ENCODE peak calls at places on chromosome 2, in four cellular contexts. K is esophagus squamous epithelium, E is IMR-90, Y is H9. F is an unnamed sample.

GRCh38 chr2:191218292-191218898 is 26.8 kb upstream of the MYO1B start:
- DNase-seq in K (no peak), E (peak; percentile 92), Y (peak; percentile 73), F (peak; percentile 68)

GRCh38 chr2:27916293-27917015 is 25.9 kb downstream of the BABAM2 start:
- DNase-seq in K (no peak), E (no peak), Y (no peak), F (no peak)

GRCh38 chr2:47309952-47310800 is 92.8 kb upstream of the MSH2 start:
- DNase-seq in K (peak; percentile 26), E (peak; percentile 51), Y (no peak), F (no peak)

GRCh38 chr2:10774394-10774793 is 38.2 kb downstream of the PDIA6 start:
- DNase-seq in K (no peak), E (no peak), Y (no peak), F (no peak)

GRCh38 chr2:177315303-177315887 is 50.9 kb upstream of the NFE2L2 start:
- DNase-seq in K (no peak), E (no peak), Y (peak; percentile 35), F (no peak)

GRCh38 chr2:181005326-181005655 is 24.9 kb downstream of the UBE2E3 start:
- DNase-seq in K (no peak), E (no peak), Y (no peak), F (no peak)

GRCh38 chr2:152372438-152372984 is 37.5 kb downstream of the FMNL2 start:
- DNase-seq in K (no peak), E (no peak), Y (no peak), F (no peak)

GRCh38 chr2:148577845-148578492 is 66.6 kb upstream of the EPC2 start:
- DNase-seq in K (no peak), E (no peak), Y (peak; percentile 64), F (no peak)

GRCh38 chr2:207330912-207331311 is 165.2 kb upstream of the KLF7 start:
- DNase-seq in K (no peak), E (peak; percentile 97), Y (no peak), F (no peak)

GRCh38 chr2:9001229-9001628 is 2.3 kb downstream of the MBOAT2 start:
- DNase-seq in K (no peak), E (peak; percentile 55), Y (no peak), F (no peak)

GRCh38 chr2:10331702-10332401 is 29.1 kb downstream of the HPCAL1 start:
- DNase-seq in K (no peak), E (no peak), Y (no peak), F (no peak)

GRCh38 chr2:233418761-233419625 is 64.7 kb downstream of the DGKD start:
- DNase-seq in K (no peak), E (peak; percentile 57), Y (no peak), F (no peak)

GRCh38 chr2:230777681-230778080 is 65.0 kb downstream of the CAB39 start:
- DNase-seq in K (no peak), E (peak; percentile 44), Y (no peak), F (no peak)

GRCh38 chr2:41042343-41042742 is 590.5 kb upstream of the SLC8A1 start:
- DNase-seq in K (no peak), E (no peak), Y (no peak), F (no peak)

GRCh38 chr2:144159264-144159663 is 360.7 kb downstream of the ZEB2 start:
- DNase-seq in K (no peak), E (no peak), Y (no peak), F (no peak)

GRCh38 chr2:197312186-197312585 is 1.6 kb upstream of the ANKRD44 start:
- DNase-seq in K (no peak), E (no peak), Y (no peak), F (no peak)

GRCh38 chr2:141323571-141323970 is 807.2 kb downstream of the LRP1B start:
- DNase-seq in K (no peak), E (no peak), Y (no peak), F (no peak)

GRCh38 chr2:53740170-53740569 is 27.4 kb upstream of the CHAC2 start:
- DNase-seq in K (no peak), E (peak; percentile 64), Y (no peak), F (no peak)

GRCh38 chr2:197500503-197501179 is 462 bp downstream of the HSPE1 start:
- DNase-seq in K (no peak), E (peak; percentile 5), Y (no peak), F (no peak)

GRCh38 chr2:218465987-218466633 is 47.2 kb downstream of the VIL1 start:
- DNase-seq in K (no peak), E (peak; percentile 36), Y (no peak), F (no peak)

GRCh38 chr2:181223239-181223638 is 233.9 kb upstream of the ITGA4 start:
- DNase-seq in K (no peak), E (no peak), Y (no peak), F (no peak)

GRCh38 chr2:197358927-197359326 is 48.3 kb upstream of the ANKRD44 start:
- DNase-seq in K (no peak), E (peak; percentile 33), Y (no peak), F (no peak)

GRCh38 chr2:62705859-62706720 is 577 bp downstream of the EHBP1 start:
- DNase-seq in K (no peak), E (peak; percentile 34), Y (peak; percentile 74), F (peak; percentile 10)

GRCh38 chr2:66888791-66889631 is 454.1 kb downstream of the MEIS1 start:
- DNase-seq in K (no peak), E (peak; percentile 100), Y (no peak), F (no peak)

DNA sequence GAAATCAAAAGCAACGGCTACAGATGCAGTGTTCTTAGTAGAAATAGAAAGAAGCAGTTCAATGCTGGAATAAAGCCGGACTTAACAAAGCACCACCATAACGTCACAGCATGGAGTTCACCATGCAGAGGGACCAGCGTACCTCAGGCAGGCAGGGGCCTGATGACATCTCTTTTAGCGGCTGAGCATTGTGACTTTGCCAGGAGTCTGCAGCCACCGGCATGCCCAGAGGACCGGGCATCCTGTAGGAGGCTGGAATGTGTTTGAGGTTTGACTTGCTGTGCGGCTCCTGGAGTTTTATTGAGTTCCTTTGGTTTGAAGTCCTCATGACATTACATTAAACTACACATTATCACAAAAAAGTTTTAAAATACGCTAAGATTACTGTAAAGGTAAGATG is 139.8 kb downstream of the UXS1 start:
- DNase-seq in K (no peak), E (no peak), Y (no peak), F (no peak)
- TF ChIP-seq CTCF in K (no peak), E (no peak), Y (no peak), F (no peak)

DNA sequence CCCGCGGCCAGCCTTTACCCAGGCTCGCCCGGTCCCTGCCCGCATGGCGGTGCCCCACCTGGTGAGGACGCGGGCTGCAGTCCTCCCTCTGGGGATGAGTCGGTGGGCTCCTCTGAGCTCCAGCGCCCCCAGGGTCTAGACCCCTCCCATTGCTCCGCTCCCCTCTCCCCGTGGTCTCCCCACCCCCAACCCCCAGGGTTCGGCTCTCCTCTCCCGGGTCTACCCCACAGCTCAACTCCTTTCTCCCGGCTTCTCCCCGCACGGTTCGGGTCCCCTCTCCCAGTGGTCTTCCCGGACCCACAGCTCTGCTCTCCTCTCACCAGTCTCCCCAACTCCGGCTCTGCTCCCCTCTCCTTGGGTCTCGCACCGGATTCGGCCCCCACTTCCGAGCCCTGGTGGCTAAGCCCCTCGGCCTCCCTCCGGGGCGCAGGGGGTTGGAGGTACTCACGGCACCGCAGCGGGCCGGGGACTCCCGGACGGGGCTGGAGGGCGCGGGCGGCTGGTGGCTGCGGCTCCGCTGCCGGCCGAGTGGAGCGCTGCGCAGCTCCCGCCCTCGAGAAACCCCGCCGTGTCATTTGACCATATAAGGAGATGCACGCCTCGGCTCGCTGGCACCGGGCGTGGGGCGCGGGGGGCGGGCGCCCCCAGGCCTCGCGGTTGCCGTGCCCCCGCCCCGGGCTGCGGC is at the start of gene FHL2:
- DNase-seq in K (no peak), E (peak; percentile 80), Y (peak; percentile 84), F (peak; percentile 82)
- TF ChIP-seq CTCF in K (peak; percentile 68), E (peak; percentile 60), Y (peak; percentile 56), F (peak; percentile 23)

GRCh38 chr2:38377501-38378258 is 607 bp upstream of the ATL2 start:
- DNase-seq in K (no peak), E (peak; percentile 75), Y (no peak), F (no peak)

GRCh38 chr2:38375711-38376345 is 1.2 kb downstream of the ATL2 start:
- DNase-seq in K (no peak), E (peak; percentile 45), Y (no peak), F (peak; percentile 40)

GRCh38 chr2:38376683-38377500 is at the start of gene ATL2:
- DNase-seq in K (peak; percentile 88), E (peak; percentile 93), Y (peak; percentile 98), F (peak; percentile 91)

GRCh38 chr2:38376346-38376682 is 759 bp downstream of the ATL2 start:
- DNase-seq in K (no peak), E (peak; percentile 70), Y (peak; percentile 45), F (no peak)

GRCh38 chr2:38374978-38375377 is 2.1 kb downstream of the ATL2 start:
- DNase-seq in K (no peak), E (no peak), Y (no peak), F (no peak)
- TF ChIP-seq CTCF in K (no peak), E (no peak), Y (no peak), F (no peak)

GRCh38 chr2:75186829-75187228 is 12.5 kb downstream of the TACR1 start:
- DNase-seq in K (no peak), E (no peak), Y (no peak), F (no peak)
- TF ChIP-seq CTCF in K (no peak), E (no peak), Y (no peak), F (no peak)

GRCh38 chr2:71070294-71071025 is 2.0 kb downstream of the NAGK start:
- DNase-seq in K (no peak), E (peak; percentile 37), Y (peak; percentile 57), F (no peak)
- TF ChIP-seq CTCF in K (peak; percentile 43), E (peak; percentile 36), Y (peak; percentile 61), F (peak; percentile 39)

GRCh38 chr2:120740765-120741513 is 5.3 kb downstream of the GLI2 start:
- DNase-seq in K (no peak), E (peak; percentile 41), Y (peak; percentile 80), F (peak; percentile 73)
- TF ChIP-seq CTCF in K (no peak), E (peak; percentile 6), Y (peak; percentile 23), F (no peak)

DNA sequence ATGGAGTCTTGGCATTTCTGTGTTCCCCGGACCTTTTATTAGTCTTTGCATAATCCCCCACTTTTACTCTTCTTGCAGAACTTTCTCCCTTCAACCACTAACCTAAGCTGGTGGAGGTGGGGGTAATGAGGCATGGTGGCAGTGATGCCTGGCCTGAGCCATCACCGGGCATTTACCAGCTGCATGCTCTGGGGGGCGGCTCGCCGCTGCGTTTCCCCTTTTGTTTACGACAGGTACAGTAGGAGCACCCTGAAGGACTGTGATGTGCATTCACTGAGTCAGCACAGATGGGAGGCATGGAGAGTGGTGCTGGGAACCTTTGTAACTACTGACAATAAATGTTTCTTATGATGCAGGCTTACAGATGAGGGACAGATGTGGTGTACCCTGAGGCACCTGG is 46.9 kb downstream of the PLEKHB2 start:
- DNase-seq in K (no peak), E (no peak), Y (peak; percentile 52), F (no peak)
- TF ChIP-seq CTCF in K (no peak), E (no peak), Y (peak; percentile 39), F (no peak)

F was measured in nephron progenitor cell.